ENCODE peak calls at places on chromosomes 3 and 15, in five cellular contexts. B is NCI-H345, G is NCI-H460, M is fibroblast of pulmonary artery, Z is GM06990. O is an unnamed sample.

GRCh38 chr3:33037479-33037878 is 59.5 kb downstream of the GLB1 start:
- DNase-seq in B (no peak), G (no peak), M (no peak), Z (no peak), O (no peak)

GRCh38 chr3:78023257-78023656 is 983.4 kb downstream of the ROBO2 start:
- DNase-seq in B (no peak), G (no peak), M (no peak), Z (no peak), O (no peak)

GRCh38 chr15:67186688-67187087 is 67.8 kb downstream of the AAGAB start:
- DNase-seq in B (no peak), G (no peak), M (no peak), Z (no peak), O (no peak)

GRCh38 chr3:37480003-37480402 is 305.6 kb upstream of the LRRFIP2 start:
- DNase-seq in B (no peak), G (no peak), M (no peak), Z (no peak), O (no peak)

GRCh38 chr15:75721923-75722870 is 9.5 kb upstream of the CSPG4 start:
- DNase-seq in B (no peak), G (no peak), M (no peak), Z (no peak), O (no peak)

GRCh38 chr15:88398011-88398410 is 69.2 kb downstream of the MRPL46 start:
- DNase-seq in B (no peak), G (no peak), M (no peak), Z (no peak), O (no peak)

GRCh38 chr3:7241584-7242302 is 380.8 kb downstream of the GRM7 start:
- DNase-seq in B (peak; percentile 12), G (no peak), M (no peak), Z (no peak), O (no peak)

GRCh38 chr15:90829942-90830440 is 38.4 kb upstream of the FURIN start:
- DNase-seq in B (no peak), G (no peak), M (peak; percentile 30), Z (peak; percentile 61), O (no peak)

GRCh38 chr3:152235709-152236298 is 32.9 kb upstream of the MBNL1 start:
- DNase-seq in B (no peak), G (peak; percentile 37), M (peak; percentile 39), Z (no peak), O (no peak)

GRCh38 chr15:59294961-59295741 is 77.5 kb downstream of the MYO1E start:
- DNase-seq in B (peak; percentile 35), G (no peak), M (peak; percentile 83), Z (no peak), O (peak; percentile 65)